ENCODE peak calls at places on chromosomes 6 and 20, in six cellular contexts. One of them, this sample, is unnamed.
A peak's percentile ranks its signal among the peaks of the same experiment; 100 is the strongest.

GRCh38 chr20:16423311-16424212 is 149.7 kb downstream of the KIF16B start:
- DNase-seq in GM10248: no peak
- DNase-seq in HTR-8/SVneo: no peak
- DNase-seq in GM03348: no peak
- DNase-seq in neural crest cell: no peak
- DNase-seq in NCI-H2081: no peak
- DNase-seq in this sample: no peak

GRCh38 chr6:53483423-53484353 is 61.2 kb downstream of the GCLC start:
- DNase-seq in GM10248: no peak
- DNase-seq in HTR-8/SVneo: no peak
- DNase-seq in GM03348: no peak
- DNase-seq in neural crest cell: no peak
- DNase-seq in NCI-H2081: no peak
- DNase-seq in this sample: no peak

GRCh38 chr20:51492167-51493092 is 50.1 kb downstream of the NFATC2 start:
- DNase-seq in GM10248: no peak
- DNase-seq in HTR-8/SVneo: no peak
- DNase-seq in GM03348: peak; percentile 30
- DNase-seq in neural crest cell: no peak
- DNase-seq in NCI-H2081: no peak
- DNase-seq in this sample: no peak

GRCh38 chr6:169188051-169188863 is 65.4 kb downstream of the THBS2 start:
- DNase-seq in GM10248: no peak
- DNase-seq in HTR-8/SVneo: peak; percentile 41
- DNase-seq in GM03348: peak; percentile 54
- DNase-seq in neural crest cell: no peak
- DNase-seq in NCI-H2081: no peak
- DNase-seq in this sample: peak; percentile 16

GRCh38 chr6:92893741-92894140 is 525.6 kb downstream of the EPHA7 start:
- DNase-seq in GM10248: no peak
- DNase-seq in HTR-8/SVneo: no peak
- DNase-seq in GM03348: no peak
- DNase-seq in neural crest cell: no peak
- DNase-seq in NCI-H2081: no peak
- DNase-seq in this sample: no peak

GRCh38 chr6:42819803-42820508 is 38.1 kb downstream of the BICRAL start:
- DNase-seq in GM10248: no peak
- DNase-seq in HTR-8/SVneo: no peak
- DNase-seq in GM03348: peak; percentile 55
- DNase-seq in neural crest cell: no peak
- DNase-seq in NCI-H2081: peak; percentile 47
- DNase-seq in this sample: no peak

GRCh38 chr6:12973302-12973865 is 256.8 kb downstream of the PHACTR1 start:
- DNase-seq in GM10248: no peak
- DNase-seq in HTR-8/SVneo: no peak
- DNase-seq in GM03348: no peak
- DNase-seq in neural crest cell: no peak
- DNase-seq in NCI-H2081: no peak
- DNase-seq in this sample: peak; percentile 54

GRCh38 chr20:25310268-25310920 is 62.5 kb downstream of the PYGB start:
- DNase-seq in GM10248: peak; percentile 82
- DNase-seq in HTR-8/SVneo: peak; percentile 87
- DNase-seq in GM03348: peak; percentile 88
- DNase-seq in neural crest cell: no peak
- DNase-seq in NCI-H2081: peak; percentile 41
- DNase-seq in this sample: peak; percentile 90

GRCh38 chr6:125781307-125781868 is 9.4 kb upstream of the NCOA7 start:
- DNase-seq in GM10248: peak; percentile 30
- DNase-seq in HTR-8/SVneo: peak; percentile 21
- DNase-seq in GM03348: no peak
- DNase-seq in neural crest cell: no peak
- DNase-seq in NCI-H2081: peak; percentile 30
- DNase-seq in this sample: no peak

GRCh38 chr20:19602660-19603389 is 155.2 kb upstream of the RIN2 start:
- DNase-seq in GM10248: no peak
- DNase-seq in HTR-8/SVneo: no peak
- DNase-seq in GM03348: no peak
- DNase-seq in neural crest cell: no peak
- DNase-seq in NCI-H2081: no peak
- DNase-seq in this sample: no peak

GRCh38 chr20:62860391-62860923 is 1.2 kb downstream of the TCFL5 start:
- DNase-seq in GM10248: no peak
- DNase-seq in HTR-8/SVneo: peak; percentile 78
- DNase-seq in GM03348: peak; percentile 38
- DNase-seq in neural crest cell: no peak
- DNase-seq in NCI-H2081: peak; percentile 14
- DNase-seq in this sample: no peak

GRCh38 chr20:22453244-22454080 is 130.9 kb downstream of the FOXA2 start:
- DNase-seq in GM10248: no peak
- DNase-seq in HTR-8/SVneo: no peak
- DNase-seq in GM03348: peak; percentile 49
- DNase-seq in neural crest cell: no peak
- DNase-seq in NCI-H2081: peak; percentile 81
- DNase-seq in this sample: peak; percentile 9

GRCh38 chr6:14129572-14129971 is 12.0 kb downstream of the CD83 start:
- DNase-seq in GM10248: peak; percentile 51
- DNase-seq in HTR-8/SVneo: peak; percentile 73
- DNase-seq in GM03348: peak; percentile 70
- DNase-seq in neural crest cell: peak; percentile 30
- DNase-seq in NCI-H2081: peak; percentile 44
- DNase-seq in this sample: peak; percentile 56

This sample was measured in kidney glomerular epithelial cell.